ENCODE peak calls at places on chromosome 15, in ten cellular contexts. B, L, V, A, X, K, F, Y, R and U are unnamed samples.

GRCh38 chr15:79179108-79179561 is 88.6 kb upstream of the RASGRF1 start:
- DNase-seq in B (no peak), V (peak), F (peak), X (no peak), K (no peak), A (no peak), L (no peak), R (no peak), Y (no peak), U (no peak)

GRCh38 chr15:63893866-63894661 is 60.3 kb upstream of the HERC1 start:
- DNase-seq in L (no peak), Y (no peak), A (no peak), X (no peak), F (no peak), B (no peak), V (no peak), K (no peak), R (no peak), U (no peak)

GRCh38 chr15:66619152-66619903 is 53.5 kb upstream of the LCTL start:
- DNase-seq in B (peak), K (peak), X (peak), R (no peak), Y (peak), A (peak), V (peak), F (peak), L (no peak), U (peak)

GRCh38 chr15:71725215-71725955 is 85.0 kb upstream of the NR2E3 start:
- DNase-seq in B (no peak), F (no peak), K (no peak), A (no peak), V (no peak), Y (no peak), R (no peak), L (no peak), X (no peak), U (no peak)

GRCh38 chr15:39924437-39924836 is 4.4 kb upstream of the GPR176 start:
- DNase-seq in L (no peak), V (no peak), K (no peak), X (no peak), B (no peak), F (no peak), A (no peak), R (no peak), Y (no peak), U (no peak)

GRCh38 chr15:97892167-97892938 is 68.2 kb upstream of the ARRDC4 start:
- DNase-seq in B (no peak), F (no peak), K (no peak), L (no peak), Y (no peak), X (no peak), R (no peak), A (no peak), V (no peak), U (no peak)

GRCh38 chr15:33311312-33311971 is 675 bp downstream of the RYR3 start:
- DNase-seq in R (no peak), A (no peak), L (no peak), X (peak), B (no peak), K (peak), F (no peak), V (no peak), Y (no peak), U (no peak)

GRCh38 chr15:33654859-33655258 is 313.4 kb upstream of the CHRM5 start:
- DNase-seq in V (no peak), A (no peak), L (no peak), K (no peak), B (no peak), F (no peak), X (no peak), Y (no peak), R (no peak), U (no peak)

GRCh38 chr15:52466134-52466701 is 62.5 kb downstream of the MYO5A start:
- DNase-seq in F (peak), K (peak), A (no peak), Y (no peak), X (peak), L (no peak), R (no peak), V (no peak), B (peak), U (no peak)

GRCh38 chr15:90875549-90875981 is 7.2 kb downstream of the FURIN start:
- DNase-seq in Y (no peak), V (no peak), L (no peak), F (no peak), A (no peak), R (no peak), X (no peak), K (no peak), B (no peak), U (no peak)

GRCh38 chr15:87527416-87527815 is 729.1 kb downstream of the NTRK3 start:
- DNase-seq in B (no peak), A (no peak), R (no peak), X (no peak), L (no peak), V (no peak), F (no peak), K (no peak), Y (no peak), U (no peak)

GRCh38 chr15:31274496-31275330 is 51.9 kb upstream of the KLF13 start:
- DNase-seq in L (no peak), A (peak), B (no peak), F (no peak), Y (no peak), K (no peak), R (no peak), V (no peak), X (no peak), U (no peak)

GRCh38 chr15:40365624-40366023 is 7.6 kb downstream of the DISP2 start:
- DNase-seq in B (no peak), F (no peak), V (no peak), L (no peak), R (no peak), X (no peak), A (no peak), Y (no peak), K (no peak), U (no peak)